ENCODE peak calls at places on chromosomes 11 and 22, in five cellular contexts. Z is IMR-90, G is neuronal stem cell, R is mesenchymal stem cell, Q is H1. O is an unnamed sample.
A peak's percentile ranks its signal among the peaks of the same experiment; 100 is the strongest.

GRCh38 chr11:62607729-62608128 is 4.8 kb downstream of the EML3 start:
- DNase-seq in G (no peak), R (no peak), Q (no peak), Z (no peak), O (peak; percentile 10)

GRCh38 chr11:446886-447285 is 3.2 kb upstream of the PTDSS2 start:
- DNase-seq in R (no peak), G (no peak), Q (no peak), Z (no peak), O (no peak)

GRCh38 chr22:49023161-49023878 is 804.4 kb downstream of the BRD1 start:
- DNase-seq in R (no peak), Z (no peak), G (no peak), Q (no peak), O (no peak)

GRCh38 chr11:47656284-47656915 is 14.0 kb upstream of the MTCH2 start:
- DNase-seq in Q (no peak), Z (no peak), R (no peak), G (no peak), O (no peak)

GRCh38 chr11:133570376-133570775 is 38.1 kb upstream of the OPCML start:
- DNase-seq in Z (no peak), Q (no peak), R (no peak), G (no peak), O (peak; percentile 96)

GRCh38 chr11:12187399-12187798 is 77.0 kb downstream of the MICAL2 start:
- DNase-seq in Q (no peak), R (peak; percentile 74), G (no peak), Z (peak; percentile 64), O (no peak)

GRCh38 chr11:14036495-14036894 is 74.0 kb downstream of the SPON1 start:
- DNase-seq in Z (peak; percentile 29), G (no peak), Q (no peak), R (no peak), O (no peak)

GRCh38 chr11:134625631-134626030 is 213.6 kb upstream of the B3GAT1 start:
- DNase-seq in G (no peak), Q (no peak), R (no peak), Z (no peak), O (no peak)

GRCh38 chr11:20364412-20364792 is 888 bp downstream of the HTATIP2 start:
- DNase-seq in R (no peak), G (no peak), Z (no peak), Q (no peak), O (no peak)

GRCh38 chr11:20363500-20364411 is at the start of gene HTATIP2:
- DNase-seq in Z (peak; percentile 33), G (no peak), Q (no peak), R (peak; percentile 57), O (peak; percentile 37)

GRCh38 chr11:20360650-20361049 is 2.9 kb upstream of the HTATIP2 start:
- DNase-seq in Z (peak; percentile 55), R (peak; percentile 62), Q (no peak), G (no peak), O (peak; percentile 70)

GRCh38 chr11:20362481-20362880 is 1.0 kb upstream of the HTATIP2 start:
- DNase-seq in Z (no peak), R (no peak), G (no peak), Q (no peak), O (no peak)

GRCh38 chr11:20363149-20363499 is 390 bp upstream of the HTATIP2 start:
- DNase-seq in R (no peak), Z (no peak), G (no peak), Q (no peak), O (no peak)
- H3K14ac ChIP-seq in R (no peak overlapping the region), Z (peak overlapping the region; percentile 14), G (no peak overlapping the region), Q (no peak overlapping the region), O (no peak overlapping the region)

DNA sequence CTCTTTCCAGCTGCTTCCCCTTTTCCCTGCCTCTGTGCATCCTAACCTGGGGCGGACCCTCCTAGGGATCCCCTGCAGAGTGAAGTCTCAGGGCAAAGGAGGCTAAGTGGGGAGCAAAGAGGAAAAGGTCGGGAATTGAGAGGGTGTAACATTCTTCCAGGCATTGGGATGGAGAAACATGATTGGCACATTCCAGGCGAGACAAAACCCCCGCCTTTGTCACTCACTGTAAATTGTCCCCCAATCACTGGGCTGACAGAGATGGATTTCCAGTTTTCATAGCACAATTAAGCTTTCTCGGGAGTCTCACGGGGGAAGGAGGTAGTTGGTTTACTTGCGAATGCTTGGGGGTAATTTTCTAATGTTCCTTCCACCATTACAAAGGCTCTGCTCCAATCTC is 74.9 kb downstream of the MIAT start:
- DNase-seq in Z (no peak), Q (no peak), R (no peak), G (no peak), O (no peak)
- H3K36me3 ChIP-seq in Z (peaks cover 2% of the 10 kb centered on the region), Q (no peaks in the 10 kb centered on the region), R (peaks cover 3% of the 10 kb centered on the region), G (no peaks in the 10 kb centered on the region), O (no peaks in the 10 kb centered on the region)

GRCh38 chr11:119616586-119617342 is 112.2 kb downstream of the NECTIN1 start:
- DNase-seq in Q (no peak), Z (no peak), G (no peak), R (no peak), O (no peak)
- H3K14ac ChIP-seq in Q (no peak overlapping the region), Z (no peak overlapping the region), G (no peak overlapping the region), R (peak overlapping the region; percentile 9), O (no peak overlapping the region)

GRCh38 chr22:40294696-40295095 is 51.6 kb upstream of the ADSL start:
- DNase-seq in R (no peak), Q (no peak), G (no peak), Z (no peak), O (no peak)
- H3K36me3 ChIP-seq in R (peaks cover 34% of the 10 kb centered on the region), Q (peaks cover 8% of the 10 kb centered on the region), G (peaks cover 18% of the 10 kb centered on the region), Z (peaks cover 24% of the 10 kb centered on the region), O (peaks cover 10% of the 10 kb centered on the region)

GRCh38 chr11:9470765-9471164 is 10.0 kb downstream of the ZNF143 start:
- DNase-seq in G (no peak), R (no peak), Q (no peak), Z (no peak), O (no peak)
- H3K14ac ChIP-seq in G (no peak overlapping the region), R (no peak overlapping the region), Q (no peak overlapping the region), Z (no peak overlapping the region), O (no peak overlapping the region)

DNA sequence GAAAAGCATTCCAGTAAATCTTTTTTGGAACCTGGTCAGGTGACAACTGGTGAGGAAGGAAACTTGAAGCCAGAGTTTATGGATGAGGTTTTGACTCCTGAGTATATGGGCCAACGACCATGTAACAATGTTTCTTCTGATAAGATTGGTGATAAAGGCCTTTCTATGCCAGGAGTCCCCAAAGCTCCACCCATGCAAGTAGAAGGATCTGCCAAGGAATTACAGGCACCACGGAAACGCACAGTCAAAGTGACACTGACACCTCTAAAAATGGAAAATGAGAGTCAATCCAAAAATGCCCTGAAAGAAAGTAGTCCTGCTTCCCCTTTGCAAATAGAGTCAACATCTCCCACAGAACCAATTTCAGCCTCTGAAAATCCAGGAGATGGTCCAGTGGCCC is 24.1 kb upstream of the TTC36 start:
- DNase-seq in Q (no peak), R (no peak), G (no peak), Z (no peak), O (no peak)
- H3K36me3 ChIP-seq in Q (peaks cover 90% of the 10 kb centered on the region), R (peaks cover 62% of the 10 kb centered on the region), G (peaks cover 70% of the 10 kb centered on the region), Z (peaks cover 77% of the 10 kb centered on the region), O (peaks cover 43% of the 10 kb centered on the region)

DNA sequence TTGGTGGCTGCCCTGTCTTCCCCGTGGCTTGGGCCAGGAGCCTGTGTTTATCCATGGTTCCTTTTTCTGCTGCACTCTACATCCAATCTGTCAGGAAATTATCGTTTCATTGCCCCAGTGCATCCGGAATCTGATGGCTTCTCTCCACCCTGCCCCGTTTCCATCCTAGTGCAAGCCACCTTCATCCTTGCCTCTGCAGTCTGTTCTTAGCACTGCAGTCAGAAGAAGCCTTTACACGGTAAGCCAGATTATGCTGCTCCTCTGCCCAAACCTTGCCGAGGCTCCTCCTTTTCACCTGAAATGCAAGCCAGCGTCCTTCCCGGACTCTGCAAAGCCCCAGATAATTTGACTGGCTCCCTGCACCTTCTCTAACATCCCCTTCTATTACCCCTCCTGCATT is 45.1 kb downstream of the PARVG start:
- DNase-seq in Z (no peak), Q (no peak), G (no peak), R (no peak), O (no peak)
- H3K14ac ChIP-seq in Z (no peak overlapping the region), Q (no peak overlapping the region), G (peak overlapping the region; percentile 75), R (no peak overlapping the region), O (no peak overlapping the region)